ENCODE peak calls at places on chromosomes 2 and 18, in seven cellular contexts. L is heart right ventricle, E is adipocyte, F is tibial artery, W is T-helper 2 cell, G is memory B cell, U is dorsolateral prefrontal cortex. Z is an unnamed sample.

GRCh38 chr18:13614701-13615288 is 111.6 kb downstream of the FAM210A start:
- DNase-seq in L (no peak), E (no peak), F (no peak), W (no peak), G (no peak), U (no peak), Z (no peak)

GRCh38 chr2:216388046-216388884 is 16.0 kb upstream of the MARCHF4 start:
- DNase-seq in L (no peak), E (no peak), F (no peak), W (no peak), G (no peak), U (no peak), Z (no peak)

GRCh38 chr18:55907352-55908045 is 319.5 kb upstream of the TCF4 start:
- DNase-seq in L (peak; percentile 11), E (peak; percentile 41), F (no peak), W (no peak), G (no peak), U (no peak), Z (no peak)

GRCh38 chr2:5692561-5693287 is 540 bp downstream of the SOX11 start:
- DNase-seq in L (no peak), E (peak; percentile 66), F (no peak), W (no peak), G (no peak), U (no peak), Z (no peak)

GRCh38 chr2:191006297-191006696 is 7.7 kb downstream of the STAT1 start:
- DNase-seq in L (no peak), E (no peak), F (no peak), W (no peak), G (no peak), U (no peak), Z (no peak)

GRCh38 chr2:46431481-46432235 is 47.7 kb upstream of the TMEM247 start:
- DNase-seq in L (no peak), E (peak; percentile 54), F (no peak), W (no peak), G (no peak), U (no peak), Z (no peak)

GRCh38 chr18:32661486-32662299 is 111.1 kb downstream of the KLHL14 start:
- DNase-seq in L (no peak), E (peak; percentile 3), F (no peak), W (no peak), G (no peak), U (no peak), Z (no peak)

GRCh38 chr2:170039401-170040172 is 138.4 kb upstream of the MYO3B start:
- DNase-seq in L (no peak), E (no peak), F (no peak), W (no peak), G (no peak), U (no peak), Z (no peak)

GRCh38 chr2:188870289-188870688 is 103.9 kb upstream of the COL3A1 start:
- DNase-seq in L (no peak), E (peak; percentile 84), F (no peak), W (no peak), G (no peak), U (no peak), Z (no peak)

GRCh38 chr2:228318218-228318617 is 136.7 kb upstream of the SPHKAP start:
- DNase-seq in L (peak; percentile 14), E (peak; percentile 29), F (no peak), W (no peak), G (no peak), U (no peak), Z (no peak)

GRCh38 chr2:196482119-196483065 is 157.1 kb upstream of the CCDC150 start:
- DNase-seq in L (no peak), E (peak; percentile 72), F (no peak), W (no peak), G (no peak), U (no peak), Z (no peak)

GRCh38 chr2:177296047-177296446 is 31.5 kb upstream of the NFE2L2 start:
- DNase-seq in L (no peak), E (peak; percentile 62), F (no peak), W (no peak), G (no peak), U (no peak), Z (no peak)

GRCh38 chr18:48711651-48712486 is 173.0 kb downstream of the CTIF start:
- DNase-seq in L (peak; percentile 28), E (peak; percentile 33), F (no peak), W (no peak), G (no peak), U (no peak), Z (no peak)

GRCh38 chr2:23199115-23199918 is 185.7 kb upstream of the KLHL29 start:
- DNase-seq in L (no peak), E (peak; percentile 45), F (no peak), W (no peak), G (no peak), U (no peak), Z (no peak)

GRCh38 chr2:26636935-26637334 is 4.2 kb downstream of the CIB4 start:
- DNase-seq in L (no peak), E (no peak), F (no peak), W (no peak), G (no peak), U (no peak), Z (no peak)

GRCh38 chr2:65554765-65555561 is 122.6 kb upstream of the SPRED2 start:
- DNase-seq in L (no peak), E (no peak), F (peak; percentile 41), W (no peak), G (no peak), U (no peak), Z (no peak)

GRCh38 chr18:58109251-58109650 is 65.2 kb downstream of the NEDD4L start:
- DNase-seq in L (no peak), E (no peak), F (no peak), W (no peak), G (no peak), U (no peak), Z (no peak)

GRCh38 chr2:96531366-96531765 is 5.2 kb upstream of the ARID5A start:
- DNase-seq in L (no peak), E (no peak), F (no peak), W (no peak), G (no peak), U (no peak), Z (no peak)

GRCh38 chr18:22066083-22066485 is 103.3 kb upstream of the GATA6 start:
- DNase-seq in L (no peak), E (no peak), F (no peak), W (no peak), G (no peak), U (no peak), Z (no peak)

GRCh38 chr2:84866121-84866520 is 14.8 kb downstream of the TRABD2A start:
- DNase-seq in L (no peak), E (peak; percentile 45), F (no peak), W (no peak), G (no peak), U (no peak), Z (no peak)

GRCh38 chr2:71476495-71476894 is 23.1 kb downstream of the DYSF start:
- DNase-seq in L (no peak), E (no peak), F (no peak), W (no peak), G (no peak), U (no peak), Z (no peak)

GRCh38 chr2:39127973-39128372 is 7.1 kb upstream of the SOS1 start:
- DNase-seq in L (no peak), E (peak; percentile 59), F (no peak), W (no peak), G (no peak), U (no peak), Z (no peak)